ENCODE peak calls at places on chromosomes 1 and 21, in six cellular contexts. One of them, this sample, is unnamed.

GRCh38 chr1:37932759-37933158 is 14.1 kb downstream of the INPP5B start:
- DNase-seq in mammary epithelial cell: peak; percentile 88
- DNase-seq in SK-N-SH: no peak
- DNase-seq in neural crest cell: no peak
- DNase-seq in GM12864: no peak
- DNase-seq in cardiac muscle cell: no peak
- DNase-seq in this sample: no peak

GRCh38 chr1:201982923-201983805 is 716 bp downstream of the RNPEP start:
- DNase-seq in GM12864: no peak
- DNase-seq in neural crest cell: peak; percentile 60
- DNase-seq in mammary epithelial cell: peak; percentile 77
- DNase-seq in SK-N-SH: peak; percentile 82
- DNase-seq in cardiac muscle cell: peak; percentile 83
- DNase-seq in this sample: peak; percentile 69

GRCh38 chr1:214072758-214073157 is 85.0 kb downstream of the PROX1 start:
- DNase-seq in SK-N-SH: no peak
- DNase-seq in cardiac muscle cell: no peak
- DNase-seq in mammary epithelial cell: no peak
- DNase-seq in neural crest cell: no peak
- DNase-seq in GM12864: no peak
- DNase-seq in this sample: no peak

GRCh38 chr1:147109041-147109440 is 63.2 kb downstream of the PRKAB2 start:
- DNase-seq in neural crest cell: no peak
- DNase-seq in mammary epithelial cell: no peak
- DNase-seq in SK-N-SH: no peak
- DNase-seq in cardiac muscle cell: no peak
- DNase-seq in GM12864: no peak
- DNase-seq in this sample: no peak

GRCh38 chr1:213982814-213983588 is 4.8 kb upstream of the PROX1 start:
- DNase-seq in cardiac muscle cell: no peak
- DNase-seq in SK-N-SH: peak; percentile 92
- DNase-seq in GM12864: no peak
- DNase-seq in neural crest cell: peak; percentile 51
- DNase-seq in mammary epithelial cell: no peak
- DNase-seq in this sample: no peak

GRCh38 chr1:191498318-191498717 is 659.9 kb upstream of the RGS18 start:
- DNase-seq in cardiac muscle cell: peak; percentile 14
- DNase-seq in neural crest cell: no peak
- DNase-seq in GM12864: no peak
- DNase-seq in mammary epithelial cell: peak; percentile 1
- DNase-seq in SK-N-SH: no peak
- DNase-seq in this sample: no peak

GRCh38 chr1:223411309-223411708 is 18.1 kb downstream of the CCDC185 start:
- DNase-seq in mammary epithelial cell: peak; percentile 19
- DNase-seq in neural crest cell: no peak
- DNase-seq in GM12864: no peak
- DNase-seq in SK-N-SH: no peak
- DNase-seq in cardiac muscle cell: peak; percentile 65
- DNase-seq in this sample: no peak

GRCh38 chr1:176648556-176648955 is 185.6 kb downstream of the PAPPA2 start:
- DNase-seq in GM12864: no peak
- DNase-seq in neural crest cell: no peak
- DNase-seq in SK-N-SH: no peak
- DNase-seq in mammary epithelial cell: no peak
- DNase-seq in cardiac muscle cell: no peak
- DNase-seq in this sample: no peak

GRCh38 chr1:36279110-36279788 is 26.9 kb upstream of the SH3D21 start:
- DNase-seq in cardiac muscle cell: peak; percentile 58
- DNase-seq in mammary epithelial cell: no peak
- DNase-seq in GM12864: no peak
- DNase-seq in neural crest cell: no peak
- DNase-seq in SK-N-SH: no peak
- DNase-seq in this sample: no peak

GRCh38 chr1:36093919-36094318 is 5.2 kb downstream of the ADPRS start:
- DNase-seq in cardiac muscle cell: no peak
- DNase-seq in mammary epithelial cell: no peak
- DNase-seq in neural crest cell: no peak
- DNase-seq in SK-N-SH: peak; percentile 76
- DNase-seq in GM12864: no peak
- DNase-seq in this sample: no peak

GRCh38 chr1:160325252-160325651 is 17.8 kb downstream of the COPA start:
- DNase-seq in SK-N-SH: no peak
- DNase-seq in GM12864: no peak
- DNase-seq in mammary epithelial cell: no peak
- DNase-seq in cardiac muscle cell: no peak
- DNase-seq in neural crest cell: no peak
- DNase-seq in this sample: no peak

GRCh38 chr1:196355206-196355786 is 252.9 kb downstream of the KCNT2 start:
- DNase-seq in cardiac muscle cell: peak; percentile 63
- DNase-seq in SK-N-SH: peak; percentile 2
- DNase-seq in GM12864: no peak
- DNase-seq in mammary epithelial cell: no peak
- DNase-seq in neural crest cell: no peak
- DNase-seq in this sample: no peak

GRCh38 chr21:17900281-17900989 is 81.3 kb upstream of the C21orf91 start:
- DNase-seq in GM12864: no peak
- DNase-seq in mammary epithelial cell: no peak
- DNase-seq in neural crest cell: no peak
- DNase-seq in cardiac muscle cell: no peak
- DNase-seq in SK-N-SH: no peak
- DNase-seq in this sample: no peak

GRCh38 chr1:58968360-58968952 is 184.6 kb upstream of the JUN start:
- DNase-seq in GM12864: peak; percentile 92
- DNase-seq in mammary epithelial cell: no peak
- DNase-seq in SK-N-SH: peak; percentile 29
- DNase-seq in neural crest cell: no peak
- DNase-seq in cardiac muscle cell: peak; percentile 88
- DNase-seq in this sample: no peak

GRCh38 chr21:26125433-26126167 is 45.0 kb downstream of the APP start:
- DNase-seq in neural crest cell: no peak
- DNase-seq in GM12864: no peak
- DNase-seq in SK-N-SH: peak; percentile 46
- DNase-seq in mammary epithelial cell: no peak
- DNase-seq in cardiac muscle cell: no peak
- DNase-seq in this sample: no peak

GRCh38 chr1:64268653-64269557 is 65.5 kb downstream of the UBE2U start:
- DNase-seq in neural crest cell: peak; percentile 80
- DNase-seq in GM12864: peak; percentile 34
- DNase-seq in SK-N-SH: peak; percentile 57
- DNase-seq in cardiac muscle cell: peak; percentile 91
- DNase-seq in mammary epithelial cell: peak; percentile 57
- DNase-seq in this sample: peak; percentile 63

GRCh38 chr21:39381009-39381408 is 32.1 kb upstream of the HMGN1 start:
- DNase-seq in SK-N-SH: peak; percentile 28
- DNase-seq in mammary epithelial cell: no peak
- DNase-seq in cardiac muscle cell: no peak
- DNase-seq in GM12864: no peak
- DNase-seq in neural crest cell: no peak
- DNase-seq in this sample: no peak

GRCh38 chr21:39379986-39380891 is 31.4 kb upstream of the HMGN1 start:
- DNase-seq in neural crest cell: peak; percentile 84
- DNase-seq in SK-N-SH: peak; percentile 95
- DNase-seq in mammary epithelial cell: peak; percentile 95
- DNase-seq in GM12864: peak; percentile 61
- DNase-seq in cardiac muscle cell: peak; percentile 98
- DNase-seq in this sample: peak; percentile 86

GRCh38 chr21:39375446-39375845 is 26.6 kb upstream of the HMGN1 start:
- DNase-seq in GM12864: no peak
- DNase-seq in mammary epithelial cell: no peak
- DNase-seq in cardiac muscle cell: no peak
- DNase-seq in neural crest cell: no peak
- DNase-seq in SK-N-SH: no peak
- DNase-seq in this sample: no peak

GRCh38 chr21:39374046-39374445 is 25.2 kb upstream of the HMGN1 start:
- DNase-seq in mammary epithelial cell: no peak
- DNase-seq in SK-N-SH: no peak
- DNase-seq in cardiac muscle cell: no peak
- DNase-seq in neural crest cell: no peak
- DNase-seq in GM12864: no peak
- DNase-seq in this sample: no peak

GRCh38 chr21:39377444-39378050 is 28.7 kb upstream of the HMGN1 start:
- DNase-seq in cardiac muscle cell: peak; percentile 34
- DNase-seq in mammary epithelial cell: peak; percentile 78
- DNase-seq in SK-N-SH: no peak
- DNase-seq in GM12864: no peak
- DNase-seq in neural crest cell: no peak
- DNase-seq in this sample: no peak
- TF ChIP-seq CTCF in cardiac muscle cell: no peak
- TF ChIP-seq CTCF in mammary epithelial cell: no peak
- TF ChIP-seq CTCF in SK-N-SH: no peak
- TF ChIP-seq CTCF in GM12864: no peak
- TF ChIP-seq CTCF in neural crest cell: no peak
- TF ChIP-seq CTCF in this sample: no peak

DNA sequence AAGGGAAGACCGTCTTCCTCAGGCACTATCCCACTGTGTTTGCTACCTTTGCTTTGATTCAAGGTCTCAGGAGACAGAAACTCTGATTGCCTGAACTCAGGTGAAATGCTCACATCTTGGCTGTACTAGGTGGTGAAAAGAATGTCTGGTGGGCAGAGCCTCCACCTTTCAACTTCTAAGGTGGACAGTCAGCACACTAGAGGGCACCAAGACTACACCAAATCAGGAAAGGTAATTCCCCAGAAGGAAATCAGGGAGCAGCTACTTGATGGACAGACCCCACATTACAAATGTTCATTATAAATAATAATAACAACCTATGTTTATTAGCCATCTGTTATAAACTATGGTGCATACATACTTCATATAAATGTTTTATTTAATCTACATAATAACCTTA is 220.9 kb downstream of the ATG4C start:
- DNase-seq in cardiac muscle cell: peak; percentile 45
- DNase-seq in GM12864: no peak
- DNase-seq in SK-N-SH: peak; percentile 37
- DNase-seq in mammary epithelial cell: no peak
- DNase-seq in neural crest cell: no peak
- DNase-seq in this sample: no peak
- TF ChIP-seq CTCF in cardiac muscle cell: peak; percentile 46
- TF ChIP-seq CTCF in GM12864: no peak
- TF ChIP-seq CTCF in SK-N-SH: peak; percentile 47
- TF ChIP-seq CTCF in mammary epithelial cell: peak; percentile 38
- TF ChIP-seq CTCF in neural crest cell: peak; percentile 46
- TF ChIP-seq CTCF in this sample: no peak

GRCh38 chr1:86692636-86693035 is 11.7 kb upstream of the SH3GLB1 start:
- DNase-seq in mammary epithelial cell: no peak
- DNase-seq in cardiac muscle cell: no peak
- DNase-seq in SK-N-SH: no peak
- DNase-seq in GM12864: no peak
- DNase-seq in neural crest cell: no peak
- DNase-seq in this sample: no peak

GRCh38 chr1:86687595-86687994 is 16.8 kb upstream of the SH3GLB1 start:
- DNase-seq in SK-N-SH: peak; percentile 11
- DNase-seq in cardiac muscle cell: peak; percentile 47
- DNase-seq in mammary epithelial cell: no peak
- DNase-seq in GM12864: no peak
- DNase-seq in neural crest cell: no peak
- DNase-seq in this sample: no peak
- TF ChIP-seq CTCF in SK-N-SH: peak; percentile 50
- TF ChIP-seq CTCF in cardiac muscle cell: no peak
- TF ChIP-seq CTCF in mammary epithelial cell: peak; percentile 17
- TF ChIP-seq CTCF in GM12864: no peak
- TF ChIP-seq CTCF in neural crest cell: peak; percentile 54
- TF ChIP-seq CTCF in this sample: no peak

DNA sequence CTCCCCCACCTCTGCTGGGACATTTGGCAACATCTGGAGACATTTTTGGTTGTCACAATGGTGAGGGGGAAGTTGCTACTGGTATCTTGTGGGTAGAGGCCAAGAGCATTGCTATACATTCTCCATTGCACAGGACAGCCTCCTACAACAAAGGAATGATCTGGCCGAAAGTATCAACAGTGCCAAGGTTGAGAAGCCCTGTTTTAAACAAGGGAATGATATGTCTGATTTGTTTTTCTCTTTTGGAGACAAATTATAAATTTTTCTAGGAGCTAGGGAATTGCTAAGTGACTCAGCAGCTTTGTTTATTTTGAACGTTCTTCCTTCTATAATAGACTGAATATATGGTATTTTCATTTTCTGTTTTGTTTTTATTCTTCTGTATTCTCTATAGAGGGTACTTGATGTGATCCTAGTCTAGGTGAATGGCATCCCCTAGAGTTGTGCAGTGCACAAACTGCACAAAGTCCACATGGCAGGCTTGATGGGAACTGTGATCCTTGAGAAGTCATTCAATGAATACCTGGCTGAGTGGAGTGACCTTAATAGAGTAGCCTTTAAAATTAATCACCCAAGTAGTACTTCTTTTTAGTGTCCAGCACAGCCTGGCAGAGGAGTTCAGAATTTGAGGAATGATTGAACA is 288.6 kb upstream of the USP24 start:
- DNase-seq in neural crest cell: no peak
- DNase-seq in SK-N-SH: no peak
- DNase-seq in cardiac muscle cell: no peak
- DNase-seq in mammary epithelial cell: no peak
- DNase-seq in GM12864: no peak
- DNase-seq in this sample: no peak
- TF ChIP-seq CTCF in neural crest cell: no peak
- TF ChIP-seq CTCF in SK-N-SH: no peak
- TF ChIP-seq CTCF in cardiac muscle cell: no peak
- TF ChIP-seq CTCF in mammary epithelial cell: no peak
- TF ChIP-seq CTCF in GM12864: no peak
- TF ChIP-seq CTCF in this sample: no peak

GRCh38 chr21:44753357-44753756 is 42.0 kb upstream of the TSPEAR start:
- DNase-seq in neural crest cell: no peak
- DNase-seq in cardiac muscle cell: no peak
- DNase-seq in SK-N-SH: no peak
- DNase-seq in GM12864: no peak
- DNase-seq in mammary epithelial cell: no peak
- DNase-seq in this sample: peak; percentile 14

GRCh38 chr21:44752701-44753235 is 41.4 kb upstream of the TSPEAR start:
- DNase-seq in cardiac muscle cell: peak; percentile 13
- DNase-seq in mammary epithelial cell: peak; percentile 95
- DNase-seq in SK-N-SH: no peak
- DNase-seq in neural crest cell: no peak
- DNase-seq in GM12864: no peak
- DNase-seq in this sample: peak; percentile 2

GRCh38 chr21:44757731-44758130 is 43.9 kb downstream of the UBE2G2 start:
- DNase-seq in SK-N-SH: no peak
- DNase-seq in cardiac muscle cell: no peak
- DNase-seq in GM12864: no peak
- DNase-seq in neural crest cell: no peak
- DNase-seq in mammary epithelial cell: no peak
- DNase-seq in this sample: no peak

GRCh38 chr21:44756416-44757185 is 45.0 kb downstream of the UBE2G2 start:
- DNase-seq in cardiac muscle cell: no peak
- DNase-seq in SK-N-SH: no peak
- DNase-seq in neural crest cell: no peak
- DNase-seq in mammary epithelial cell: no peak
- DNase-seq in GM12864: no peak
- DNase-seq in this sample: no peak

GRCh38 chr21:44755227-44755626 is 43.9 kb upstream of the TSPEAR start:
- DNase-seq in SK-N-SH: no peak
- DNase-seq in mammary epithelial cell: no peak
- DNase-seq in cardiac muscle cell: peak; percentile 88
- DNase-seq in GM12864: no peak
- DNase-seq in neural crest cell: no peak
- DNase-seq in this sample: no peak
- TF ChIP-seq CTCF in SK-N-SH: no peak
- TF ChIP-seq CTCF in mammary epithelial cell: no peak
- TF ChIP-seq CTCF in cardiac muscle cell: peak; percentile 39
- TF ChIP-seq CTCF in GM12864: no peak
- TF ChIP-seq CTCF in neural crest cell: no peak
- TF ChIP-seq CTCF in this sample: no peak